ENCODE peak calls at places on chromosomes 3 and 15, in five cellular contexts. E is stimulated activated naive B cell treated with anti-CD40 and anti-IgM and Interleukin-4, amounts not matched to agents 10 μg/mL and 1 μg/mL and 100 μg/mL, for 72 hours; L is pons; G is left lung; R is adrenal gland. M is an unnamed sample.

GRCh38 chr3:114418724-114419543 is 125.1 kb downstream of the TIGIT start:
- DNase-seq in R (no peak), E (no peak), G (no peak), L (peak), M (no peak)

GRCh38 chr15:71756574-71757352 is 53.6 kb upstream of the NR2E3 start:
- DNase-seq in G (no peak), R (no peak), E (no peak), L (no peak), M (no peak)

GRCh38 chr3:4850211-4850927 is 128.9 kb upstream of the BHLHE40 start:
- DNase-seq in R (no peak), G (no peak), E (peak), L (no peak), M (no peak)

GRCh38 chr3:55770077-55770476 is 283.0 kb upstream of the WNT5A start:
- DNase-seq in E (no peak), R (no peak), L (no peak), G (no peak), M (no peak)

GRCh38 chr3:10283638-10284037 is 9.1 kb downstream of the GHRL start:
- DNase-seq in E (no peak), L (no peak), G (no peak), R (no peak), M (no peak)

GRCh38 chr15:77064539-77065308 is 6.2 kb downstream of the TSPAN3 start:
- DNase-seq in E (no peak), L (no peak), R (peak), G (no peak), M (no peak)

GRCh38 chr3:54157860-54158259 is 35.5 kb downstream of the CACNA2D3 start:
- DNase-seq in G (no peak), L (no peak), E (no peak), R (no peak), M (no peak)

GRCh38 chr3:59771760-59772159 is 721.9 kb upstream of the CFAP20DC start:
- DNase-seq in G (no peak), R (no peak), E (no peak), L (no peak), M (no peak)

GRCh38 chr3:3027976-3028567 is 82.1 kb downstream of the IL5RA start:
- DNase-seq in R (no peak), E (no peak), L (no peak), G (no peak), M (no peak)

GRCh38 chr3:63639821-63640220 is 12.7 kb upstream of the SNTN start:
- DNase-seq in R (no peak), L (no peak), G (no peak), E (no peak), M (no peak)

GRCh38 chr3:123157598-123158287 is 44.0 kb upstream of the SEC22A start:
- DNase-seq in L (no peak), E (no peak), G (no peak), R (no peak), M (peak)

GRCh38 chr3:124434176-124434575 is 296.1 kb upstream of the UMPS start:
- DNase-seq in R (no peak), E (no peak), L (no peak), G (no peak), M (no peak)

GRCh38 chr3:122415104-122415744 is 638 bp downstream of the WDR5B start:
- DNase-seq in G (peak), E (peak), R (peak), L (peak), M (peak)

GRCh38 chr15:79307251-79307650 is 3.7 kb upstream of the TMED3 start:
- DNase-seq in E (no peak), G (no peak), R (no peak), L (no peak), M (no peak)

GRCh38 chr3:138960417-138960852 is 13.4 kb downstream of the FOXL2NB start:
- DNase-seq in G (no peak), E (no peak), R (no peak), L (no peak), M (no peak)

GRCh38 chr15:79811406-79812405 is 85.1 kb downstream of the MTHFS start:
- DNase-seq in L (peak), G (peak), E (no peak), R (peak), M (no peak)

GRCh38 chr3:12948891-12949711 is 107.7 kb upstream of the RPL32 start:
- DNase-seq in G (no peak), R (peak), E (peak), L (peak), M (no peak)

GRCh38 chr3:150763122-150763840 is at the start of gene SIAH2:
- DNase-seq in R (peak), L (peak), G (peak), E (peak), M (peak)

GRCh38 chr3:176872771-176873209 is 324.5 kb downstream of the TBL1XR1 start:
- DNase-seq in R (peak), G (no peak), L (peak), E (peak), M (peak)

GRCh38 chr15:31091531-31091930 is 10.0 kb downstream of the TRPM1 start:
- DNase-seq in R (no peak), G (no peak), E (no peak), L (no peak), M (no peak)

GRCh38 chr15:38414351-38414750 is 39.6 kb upstream of the FAM98B start:
- DNase-seq in E (no peak), L (peak), R (peak), G (peak), M (peak)

GRCh38 chr3:112619295-112619694 is 21.6 kb downstream of the CCDC80 start:
- DNase-seq in G (no peak), R (no peak), L (no peak), E (no peak), M (no peak)

GRCh38 chr15:46442901-46443590 is 808.2 kb downstream of the SQOR start:
- DNase-seq in R (no peak), L (no peak), G (no peak), E (no peak), M (no peak)

GRCh38 chr3:130661116-130661515 is 85.5 kb downstream of the PIK3R4 start:
- DNase-seq in R (no peak), G (no peak), E (no peak), L (no peak), M (no peak)

GRCh38 chr3:46482632-46483311 is 15.0 kb upstream of the RTP3 start:
- DNase-seq in R (no peak), G (no peak), L (no peak), E (no peak), M (no peak)

GRCh38 chr15:44296625-44297524 is 8.4 kb downstream of the GOLM2 start:
- DNase-seq in G (no peak), L (peak), R (no peak), E (peak), M (no peak)

GRCh38 chr3:41681479-41681878 is 280.4 kb downstream of the ULK4 start:
- DNase-seq in L (no peak), G (no peak), R (no peak), E (no peak), M (no peak)

GRCh38 chr3:106294121-106294520 is 425.3 kb upstream of the CBLB start:
- DNase-seq in L (peak), R (no peak), G (no peak), E (no peak), M (no peak)

GRCh38 chr15:49286649-49287394 is 116.8 kb downstream of the GALK2 start:
- DNase-seq in L (no peak), E (no peak), G (no peak), R (no peak), M (no peak)

GRCh38 chr3:178709047-178709446 is 172.8 kb downstream of the KCNMB2 start:
- DNase-seq in L (no peak), R (no peak), E (no peak), G (no peak), M (no peak)

GRCh38 chr3:99505200-99505599 is 133.2 kb upstream of the COL8A1 start:
- DNase-seq in R (no peak), E (no peak), L (no peak), G (no peak), M (no peak)

GRCh38 chr15:56194035-56194434 is 49.6 kb downstream of the RFX7 start:
- DNase-seq in R (no peak), L (no peak), G (no peak), E (no peak), M (no peak)

GRCh38 chr3:129892857-129893615 is 475 bp downstream of the TMCC1 start:
- DNase-seq in R (peak), L (peak), E (peak), G (peak), M (peak)

GRCh38 chr3:150409125-150409526 is 1.0 kb downstream of the TSC22D2 start:
- DNase-seq in L (peak), E (no peak), G (no peak), R (peak), M (no peak)

M was measured in H1.